ENCODE peak calls at places on chromosomes 16 and 17, in five cellular contexts. One of them, this sample, is unnamed.

GRCh38 chr17:9677932-9678331 is 32.6 kb downstream of the USP43 start:
- DNase-seq in thoracic aorta: no peak
- DNase-seq in upper lobe of right lung: no peak
- DNase-seq in IMR-90: no peak
- DNase-seq in psoas muscle: no peak
- DNase-seq in this sample: no peak

GRCh38 chr16:87628940-87629339 is 26.6 kb downstream of the JPH3 start:
- DNase-seq in upper lobe of right lung: no peak
- DNase-seq in IMR-90: peak; percentile 28
- DNase-seq in thoracic aorta: no peak
- DNase-seq in psoas muscle: no peak
- DNase-seq in this sample: no peak

GRCh38 chr17:77815127-77815905 is 143.2 kb upstream of the TNRC6C start:
- DNase-seq in upper lobe of right lung: no peak
- DNase-seq in psoas muscle: no peak
- DNase-seq in IMR-90: no peak
- DNase-seq in thoracic aorta: no peak
- DNase-seq in this sample: no peak

GRCh38 chr17:1577186-1577585 is 14.6 kb upstream of the PITPNA start:
- DNase-seq in upper lobe of right lung: peak; percentile 97
- DNase-seq in psoas muscle: peak; percentile 95
- DNase-seq in IMR-90: peak; percentile 89
- DNase-seq in thoracic aorta: peak; percentile 85
- DNase-seq in this sample: no peak

GRCh38 chr16:69217433-69217832 is 30.5 kb downstream of the SNTB2 start:
- DNase-seq in psoas muscle: no peak
- DNase-seq in upper lobe of right lung: no peak
- DNase-seq in thoracic aorta: no peak
- DNase-seq in IMR-90: peak; percentile 89
- DNase-seq in this sample: no peak

GRCh38 chr17:6468051-6468790 is 24.0 kb downstream of the PIMREG start:
- DNase-seq in upper lobe of right lung: no peak
- DNase-seq in IMR-90: no peak
- DNase-seq in psoas muscle: no peak
- DNase-seq in thoracic aorta: no peak
- DNase-seq in this sample: no peak

GRCh38 chr17:78174332-78174869 is 6.0 kb downstream of the SYNGR2 start:
- DNase-seq in psoas muscle: peak; percentile 93
- DNase-seq in upper lobe of right lung: peak; percentile 97
- DNase-seq in thoracic aorta: peak; percentile 66
- DNase-seq in IMR-90: no peak
- DNase-seq in this sample: no peak

GRCh38 chr16:2954228-2954627 is 9.8 kb upstream of the KREMEN2 start:
- DNase-seq in thoracic aorta: no peak
- DNase-seq in psoas muscle: peak; percentile 32
- DNase-seq in upper lobe of right lung: no peak
- DNase-seq in IMR-90: no peak
- DNase-seq in this sample: no peak

GRCh38 chr17:38658741-38659345 is 15.9 kb downstream of the EPOP start:
- DNase-seq in upper lobe of right lung: peak; percentile 74
- DNase-seq in thoracic aorta: no peak
- DNase-seq in psoas muscle: no peak
- DNase-seq in IMR-90: no peak
- DNase-seq in this sample: no peak

GRCh38 chr17:78324391-78325075 is 35.3 kb downstream of the SOCS3 start:
- DNase-seq in thoracic aorta: no peak
- DNase-seq in psoas muscle: peak; percentile 92
- DNase-seq in upper lobe of right lung: no peak
- DNase-seq in IMR-90: peak; percentile 89
- DNase-seq in this sample: no peak

GRCh38 chr17:45429338-45430005 is 3.2 kb downstream of the ARHGAP27 start:
- DNase-seq in psoas muscle: peak; percentile 48
- DNase-seq in thoracic aorta: no peak
- DNase-seq in IMR-90: no peak
- DNase-seq in upper lobe of right lung: peak; percentile 65
- DNase-seq in this sample: no peak

GRCh38 chr17:21301593-21302550 is 17.4 kb downstream of the MAP2K3 start:
- DNase-seq in upper lobe of right lung: peak; percentile 64
- DNase-seq in IMR-90: no peak
- DNase-seq in psoas muscle: peak; percentile 60
- DNase-seq in thoracic aorta: no peak
- DNase-seq in this sample: no peak

GRCh38 chr16:54955757-54956156 is 25.1 kb downstream of the IRX5 start:
- DNase-seq in IMR-90: no peak
- DNase-seq in thoracic aorta: no peak
- DNase-seq in psoas muscle: no peak
- DNase-seq in upper lobe of right lung: no peak
- DNase-seq in this sample: no peak

GRCh38 chr17:15464629-15465028 is 2.8 kb downstream of the CDRT4 start:
- DNase-seq in upper lobe of right lung: no peak
- DNase-seq in IMR-90: no peak
- DNase-seq in psoas muscle: no peak
- DNase-seq in thoracic aorta: no peak
- DNase-seq in this sample: no peak

GRCh38 chr17:44970136-44970737 is 2.1 kb upstream of the C1QL1 start:
- DNase-seq in upper lobe of right lung: no peak
- DNase-seq in psoas muscle: peak; percentile 56
- DNase-seq in thoracic aorta: no peak
- DNase-seq in IMR-90: no peak
- DNase-seq in this sample: no peak

GRCh38 chr17:32828822-32829221 is 48.1 kb downstream of the MYO1D start:
- DNase-seq in upper lobe of right lung: no peak
- DNase-seq in psoas muscle: no peak
- DNase-seq in IMR-90: no peak
- DNase-seq in thoracic aorta: no peak
- DNase-seq in this sample: no peak

GRCh38 chr16:83356266-83356665 is 451.5 kb upstream of the HSBP1 start:
- DNase-seq in thoracic aorta: no peak
- DNase-seq in psoas muscle: no peak
- DNase-seq in IMR-90: peak; percentile 65
- DNase-seq in upper lobe of right lung: no peak
- DNase-seq in this sample: no peak

GRCh38 chr16:57798267-57798810 is 4.0 kb downstream of the KIFC3 start:
- DNase-seq in upper lobe of right lung: no peak
- DNase-seq in IMR-90: no peak
- DNase-seq in thoracic aorta: no peak
- DNase-seq in psoas muscle: no peak
- DNase-seq in this sample: no peak

GRCh38 chr16:57798953-57799618 is 3.2 kb downstream of the KIFC3 start:
- DNase-seq in upper lobe of right lung: no peak
- DNase-seq in thoracic aorta: no peak
- DNase-seq in psoas muscle: no peak
- DNase-seq in IMR-90: no peak
- DNase-seq in this sample: no peak

GRCh38 chr16:57797216-57797525 is 5.1 kb downstream of the KIFC3 start:
- DNase-seq in IMR-90: no peak
- DNase-seq in upper lobe of right lung: no peak
- DNase-seq in thoracic aorta: no peak
- DNase-seq in psoas muscle: no peak
- DNase-seq in this sample: no peak

GRCh38 chr16:57799619-57800212 is 2.6 kb downstream of the KIFC3 start:
- DNase-seq in thoracic aorta: no peak
- DNase-seq in upper lobe of right lung: no peak
- DNase-seq in psoas muscle: no peak
- DNase-seq in IMR-90: no peak
- DNase-seq in this sample: no peak

GRCh38 chr16:57797526-57798266 is 4.6 kb downstream of the KIFC3 start:
- DNase-seq in IMR-90: no peak
- DNase-seq in psoas muscle: peak; percentile 73
- DNase-seq in upper lobe of right lung: peak; percentile 87
- DNase-seq in thoracic aorta: no peak
- DNase-seq in this sample: no peak
- H3K4me3 ChIP-seq in IMR-90: no peak overlapping the region
- H3K4me3 ChIP-seq in psoas muscle: peak overlapping the region; percentile 54
- H3K4me3 ChIP-seq in upper lobe of right lung: peak overlapping the region; percentile 44
- H3K4me3 ChIP-seq in thoracic aorta: no peak overlapping the region
- H3K4me3 ChIP-seq in this sample: no peak overlapping the region

GRCh38 chr16:31198207-31198882 is 4.2 kb downstream of the PYCARD start:
- DNase-seq in thoracic aorta: no peak
- DNase-seq in IMR-90: no peak
- DNase-seq in upper lobe of right lung: no peak
- DNase-seq in psoas muscle: no peak
- DNase-seq in this sample: no peak

GRCh38 chr16:31201511-31202401 is 804 bp downstream of the PYCARD start:
- DNase-seq in upper lobe of right lung: peak; percentile 66
- DNase-seq in psoas muscle: peak; percentile 66
- DNase-seq in thoracic aorta: no peak
- DNase-seq in IMR-90: no peak
- DNase-seq in this sample: no peak

GRCh38 chr16:31202402-31203385 is at the start of gene PYCARD:
- DNase-seq in IMR-90: peak; percentile 19
- DNase-seq in upper lobe of right lung: peak; percentile 90
- DNase-seq in psoas muscle: peak; percentile 74
- DNase-seq in thoracic aorta: no peak
- DNase-seq in this sample: peak; percentile 18

GRCh38 chr16:31199430-31200041 is 3.0 kb downstream of the PYCARD start:
- DNase-seq in upper lobe of right lung: no peak
- DNase-seq in psoas muscle: no peak
- DNase-seq in thoracic aorta: no peak
- DNase-seq in IMR-90: no peak
- DNase-seq in this sample: no peak

DNA sequence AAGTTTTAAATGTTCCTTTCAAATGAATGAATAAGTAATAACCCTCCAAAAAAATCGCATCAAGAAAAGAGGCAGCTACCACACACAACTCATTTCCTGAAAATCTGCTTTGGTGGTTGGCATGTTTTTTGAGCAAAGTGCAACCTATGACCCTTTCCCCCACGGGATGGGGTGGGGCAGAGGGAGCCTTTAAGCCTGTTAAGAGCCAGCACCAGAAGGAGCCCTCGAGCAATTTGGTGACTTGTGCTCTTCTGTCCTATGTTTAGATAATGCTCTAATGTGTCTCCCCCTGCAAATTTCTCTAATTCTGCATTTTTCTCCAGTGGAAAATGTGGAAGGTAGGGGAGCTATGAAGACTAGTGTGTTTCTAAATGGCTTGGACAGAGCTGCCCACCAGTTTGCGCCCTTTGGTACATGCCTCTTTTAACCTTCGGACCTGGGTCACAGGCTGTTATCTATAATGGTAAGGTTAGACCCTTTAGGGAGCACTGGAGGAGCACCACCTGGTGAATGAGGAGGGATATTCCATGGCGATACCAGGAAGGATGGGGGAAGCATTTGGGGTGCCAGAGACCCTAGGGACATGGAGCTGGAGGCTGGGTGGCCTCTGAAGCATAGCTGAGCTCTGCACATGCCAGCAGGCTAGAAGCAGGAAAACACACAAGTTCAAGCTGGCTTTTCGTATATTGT is 1.6 kb downstream of the PYCARD start:
- DNase-seq in upper lobe of right lung: no peak
- DNase-seq in IMR-90: no peak
- DNase-seq in psoas muscle: no peak
- DNase-seq in thoracic aorta: no peak
- DNase-seq in this sample: peak; percentile 26
- H3K27ac ChIP-seq in upper lobe of right lung: no peak overlapping the region
- H3K27ac ChIP-seq in IMR-90: no peak overlapping the region
- H3K27ac ChIP-seq in psoas muscle: no peak overlapping the region
- H3K27ac ChIP-seq in thoracic aorta: no peak overlapping the region
- H3K27ac ChIP-seq in this sample: no peak overlapping the region

GRCh38 chr17:75975757-75976174 is 3.2 kb downstream of the ACOX1 start:
- DNase-seq in psoas muscle: no peak
- DNase-seq in IMR-90: no peak
- DNase-seq in thoracic aorta: no peak
- DNase-seq in upper lobe of right lung: no peak
- DNase-seq in this sample: no peak
- H3K4me1 ChIP-seq in psoas muscle: peaks cover 45% of the 10 kb centered on the region
- H3K4me1 ChIP-seq in IMR-90: peaks cover 3% of the 10 kb centered on the region
- H3K4me1 ChIP-seq in thoracic aorta: peaks cover 19% of the 10 kb centered on the region
- H3K4me1 ChIP-seq in upper lobe of right lung: peaks cover 39% of the 10 kb centered on the region
- H3K4me1 ChIP-seq in this sample: peaks cover 11% of the 10 kb centered on the region

DNA sequence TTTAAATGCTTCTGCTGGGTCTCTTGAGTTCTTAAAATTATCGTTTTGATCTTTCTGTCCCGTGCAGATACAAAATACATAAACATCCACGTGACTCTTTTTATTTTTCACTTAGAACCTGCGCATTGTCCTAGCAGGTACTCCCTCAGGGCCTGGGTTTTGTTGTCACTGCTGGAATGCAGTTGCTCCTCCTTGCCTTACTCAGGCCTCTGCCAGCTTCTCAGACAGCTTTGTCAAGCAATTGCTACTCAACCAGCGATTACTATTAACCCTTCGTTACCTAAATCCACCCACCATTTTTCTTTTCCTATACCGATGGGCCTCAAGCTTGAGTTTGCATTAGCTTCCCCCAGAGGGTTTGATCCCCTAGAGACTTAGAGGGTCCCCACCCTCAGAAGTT is 405.9 kb upstream of the RBFOX1 start:
- DNase-seq in psoas muscle: no peak
- DNase-seq in thoracic aorta: no peak
- DNase-seq in IMR-90: no peak
- DNase-seq in upper lobe of right lung: no peak
- DNase-seq in this sample: no peak
- H3K4me3 ChIP-seq in psoas muscle: no peak overlapping the region
- H3K4me3 ChIP-seq in thoracic aorta: no peak overlapping the region
- H3K4me3 ChIP-seq in IMR-90: no peak overlapping the region
- H3K4me3 ChIP-seq in upper lobe of right lung: no peak overlapping the region
- H3K4me3 ChIP-seq in this sample: no peak overlapping the region

GRCh38 chr16:66844342-66845079 is at the start of gene CA7:
- DNase-seq in psoas muscle: no peak
- DNase-seq in upper lobe of right lung: no peak
- DNase-seq in IMR-90: no peak
- DNase-seq in thoracic aorta: no peak
- DNase-seq in this sample: no peak

GRCh38 chr16:66846266-66846665 is 2.1 kb downstream of the CA7 start:
- DNase-seq in thoracic aorta: no peak
- DNase-seq in psoas muscle: no peak
- DNase-seq in upper lobe of right lung: no peak
- DNase-seq in IMR-90: no peak
- DNase-seq in this sample: no peak

GRCh38 chr16:66846831-66847230 is 2.6 kb downstream of the CA7 start:
- DNase-seq in psoas muscle: no peak
- DNase-seq in upper lobe of right lung: no peak
- DNase-seq in IMR-90: no peak
- DNase-seq in thoracic aorta: no peak
- DNase-seq in this sample: no peak

GRCh38 chr16:66845080-66845410 is 831 bp downstream of the CA7 start:
- DNase-seq in thoracic aorta: no peak
- DNase-seq in IMR-90: no peak
- DNase-seq in psoas muscle: no peak
- DNase-seq in upper lobe of right lung: no peak
- DNase-seq in this sample: no peak

GRCh38 chr16:66845791-66846221 is 1.6 kb downstream of the CA7 start:
- DNase-seq in upper lobe of right lung: no peak
- DNase-seq in IMR-90: no peak
- DNase-seq in psoas muscle: no peak
- DNase-seq in thoracic aorta: no peak
- DNase-seq in this sample: no peak
- H3K27ac ChIP-seq in upper lobe of right lung: no peak overlapping the region
- H3K27ac ChIP-seq in IMR-90: no peak overlapping the region
- H3K27ac ChIP-seq in psoas muscle: no peak overlapping the region
- H3K27ac ChIP-seq in thoracic aorta: no peak overlapping the region
- H3K27ac ChIP-seq in this sample: no peak overlapping the region

This sample was measured in effector memory CD4-positive, alpha-beta T cell.